ENCODE peak calls at places on chromosome 2, in nine cellular contexts. One of them, this sample, is unnamed.

GRCh38 chr2:227462463-227462951 is 9.4 kb upstream of the AGFG1 start:
- DNase-seq in breast epithelium: no peak
- DNase-seq in Peyer's patch: peak
- DNase-seq in A549: no peak
- DNase-seq in body of pancreas: no peak
- DNase-seq in stomach: no peak
- DNase-seq in endothelial cell of umbilical vein: no peak
- DNase-seq in prostate gland: no peak
- DNase-seq in ovary: no peak
- DNase-seq in this sample: no peak

GRCh38 chr2:109421606-109422005 is 192.2 kb downstream of the SEPTIN10 start:
- DNase-seq in breast epithelium: no peak
- DNase-seq in Peyer's patch: no peak
- DNase-seq in A549: no peak
- DNase-seq in body of pancreas: no peak
- DNase-seq in stomach: no peak
- DNase-seq in endothelial cell of umbilical vein: no peak
- DNase-seq in prostate gland: no peak
- DNase-seq in ovary: no peak
- DNase-seq in this sample: no peak

GRCh38 chr2:26849056-26850001 is 1.4 kb downstream of the DPYSL5 start:
- DNase-seq in breast epithelium: no peak
- DNase-seq in Peyer's patch: no peak
- DNase-seq in A549: no peak
- DNase-seq in body of pancreas: no peak
- DNase-seq in stomach: no peak
- DNase-seq in endothelial cell of umbilical vein: no peak
- DNase-seq in prostate gland: no peak
- DNase-seq in ovary: no peak
- DNase-seq in this sample: no peak

GRCh38 chr2:55133467-55134315 is 83.4 kb upstream of the RTN4 start:
- DNase-seq in breast epithelium: no peak
- DNase-seq in Peyer's patch: peak
- DNase-seq in A549: no peak
- DNase-seq in body of pancreas: no peak
- DNase-seq in stomach: peak
- DNase-seq in endothelial cell of umbilical vein: peak
- DNase-seq in prostate gland: peak
- DNase-seq in ovary: peak
- DNase-seq in this sample: peak

GRCh38 chr2:111032721-111033532 is 87.8 kb upstream of the BCL2L11 start:
- DNase-seq in breast epithelium: no peak
- DNase-seq in Peyer's patch: no peak
- DNase-seq in A549: peak
- DNase-seq in body of pancreas: peak
- DNase-seq in stomach: peak
- DNase-seq in endothelial cell of umbilical vein: no peak
- DNase-seq in prostate gland: no peak
- DNase-seq in ovary: no peak
- DNase-seq in this sample: peak

GRCh38 chr2:84497285-84497684 is 19.0 kb upstream of the DNAH6 start:
- DNase-seq in breast epithelium: no peak
- DNase-seq in Peyer's patch: no peak
- DNase-seq in A549: no peak
- DNase-seq in body of pancreas: no peak
- DNase-seq in stomach: no peak
- DNase-seq in endothelial cell of umbilical vein: no peak
- DNase-seq in prostate gland: no peak
- DNase-seq in ovary: no peak
- DNase-seq in this sample: no peak

GRCh38 chr2:32806857-32807256 is 139.9 kb upstream of the LTBP1 start:
- DNase-seq in breast epithelium: no peak
- DNase-seq in Peyer's patch: no peak
- DNase-seq in A549: no peak
- DNase-seq in body of pancreas: no peak
- DNase-seq in stomach: no peak
- DNase-seq in endothelial cell of umbilical vein: no peak
- DNase-seq in prostate gland: no peak
- DNase-seq in ovary: no peak
- DNase-seq in this sample: no peak

GRCh38 chr2:10257036-10257435 is 45.7 kb upstream of the HPCAL1 start:
- DNase-seq in breast epithelium: peak
- DNase-seq in Peyer's patch: no peak
- DNase-seq in A549: no peak
- DNase-seq in body of pancreas: peak
- DNase-seq in stomach: no peak
- DNase-seq in endothelial cell of umbilical vein: no peak
- DNase-seq in prostate gland: no peak
- DNase-seq in ovary: no peak
- DNase-seq in this sample: no peak

GRCh38 chr2:180040146-180040925 is 33.2 kb upstream of the CWC22 start:
- DNase-seq in breast epithelium: no peak
- DNase-seq in Peyer's patch: no peak
- DNase-seq in A549: no peak
- DNase-seq in body of pancreas: no peak
- DNase-seq in stomach: no peak
- DNase-seq in endothelial cell of umbilical vein: no peak
- DNase-seq in prostate gland: no peak
- DNase-seq in ovary: no peak
- DNase-seq in this sample: no peak

GRCh38 chr2:162317910-162318279 is 589 bp downstream of the IFIH1 start:
- DNase-seq in breast epithelium: no peak
- DNase-seq in Peyer's patch: peak
- DNase-seq in A549: no peak
- DNase-seq in body of pancreas: peak
- DNase-seq in stomach: peak
- DNase-seq in endothelial cell of umbilical vein: peak
- DNase-seq in prostate gland: peak
- DNase-seq in ovary: peak
- DNase-seq in this sample: peak

GRCh38 chr2:15041429-15041837 is 408.9 kb downstream of the LRATD1 start:
- DNase-seq in breast epithelium: no peak
- DNase-seq in Peyer's patch: no peak
- DNase-seq in A549: no peak
- DNase-seq in body of pancreas: no peak
- DNase-seq in stomach: no peak
- DNase-seq in endothelial cell of umbilical vein: no peak
- DNase-seq in prostate gland: no peak
- DNase-seq in ovary: no peak
- DNase-seq in this sample: no peak

GRCh38 chr2:214601852-214602251 is 191.0 kb downstream of the VWC2L start:
- DNase-seq in breast epithelium: no peak
- DNase-seq in Peyer's patch: no peak
- DNase-seq in A549: no peak
- DNase-seq in body of pancreas: no peak
- DNase-seq in stomach: no peak
- DNase-seq in endothelial cell of umbilical vein: no peak
- DNase-seq in prostate gland: no peak
- DNase-seq in ovary: no peak
- DNase-seq in this sample: no peak
- TF ChIP-seq POLR2A in breast epithelium: no peak
- TF ChIP-seq POLR2A in Peyer's patch: no peak
- TF ChIP-seq POLR2A in A549: no peak
- TF ChIP-seq POLR2A in body of pancreas: no peak
- TF ChIP-seq POLR2A in stomach: no peak
- TF ChIP-seq POLR2A in endothelial cell of umbilical vein: no peak
- TF ChIP-seq POLR2A in prostate gland: no peak
- TF ChIP-seq POLR2A in ovary: no peak
- TF ChIP-seq POLR2A in this sample: no peak

DNA sequence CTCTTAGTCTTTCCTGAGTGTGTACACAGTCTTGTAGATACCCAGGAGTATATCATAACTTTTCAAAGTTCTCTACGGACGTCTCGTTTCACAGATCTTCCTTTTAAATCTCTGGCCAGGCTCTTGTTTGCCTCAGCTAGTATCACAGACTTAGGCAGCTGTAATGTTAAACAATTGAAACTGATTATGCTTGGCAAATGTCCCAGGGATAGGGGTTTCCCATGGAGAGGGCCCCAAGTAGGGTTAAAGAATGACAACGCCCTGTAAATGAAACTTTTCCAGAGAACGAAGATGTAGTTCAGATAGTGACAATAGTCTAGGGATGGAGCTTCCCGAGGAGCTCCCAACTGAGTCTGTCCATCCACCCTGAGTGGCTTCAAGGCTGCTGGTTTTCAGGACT is 9.2 kb downstream of the NEURL3 start:
- DNase-seq in breast epithelium: no peak
- DNase-seq in Peyer's patch: no peak
- DNase-seq in A549: no peak
- DNase-seq in body of pancreas: no peak
- DNase-seq in stomach: no peak
- DNase-seq in endothelial cell of umbilical vein: peak
- DNase-seq in prostate gland: no peak
- DNase-seq in ovary: no peak
- DNase-seq in this sample: no peak
- TF ChIP-seq POLR2A in breast epithelium: no peak
- TF ChIP-seq POLR2A in Peyer's patch: no peak
- TF ChIP-seq POLR2A in A549: no peak
- TF ChIP-seq POLR2A in body of pancreas: no peak
- TF ChIP-seq POLR2A in stomach: no peak
- TF ChIP-seq POLR2A in endothelial cell of umbilical vein: no peak
- TF ChIP-seq POLR2A in prostate gland: no peak
- TF ChIP-seq POLR2A in ovary: no peak
- TF ChIP-seq POLR2A in this sample: no peak

DNA sequence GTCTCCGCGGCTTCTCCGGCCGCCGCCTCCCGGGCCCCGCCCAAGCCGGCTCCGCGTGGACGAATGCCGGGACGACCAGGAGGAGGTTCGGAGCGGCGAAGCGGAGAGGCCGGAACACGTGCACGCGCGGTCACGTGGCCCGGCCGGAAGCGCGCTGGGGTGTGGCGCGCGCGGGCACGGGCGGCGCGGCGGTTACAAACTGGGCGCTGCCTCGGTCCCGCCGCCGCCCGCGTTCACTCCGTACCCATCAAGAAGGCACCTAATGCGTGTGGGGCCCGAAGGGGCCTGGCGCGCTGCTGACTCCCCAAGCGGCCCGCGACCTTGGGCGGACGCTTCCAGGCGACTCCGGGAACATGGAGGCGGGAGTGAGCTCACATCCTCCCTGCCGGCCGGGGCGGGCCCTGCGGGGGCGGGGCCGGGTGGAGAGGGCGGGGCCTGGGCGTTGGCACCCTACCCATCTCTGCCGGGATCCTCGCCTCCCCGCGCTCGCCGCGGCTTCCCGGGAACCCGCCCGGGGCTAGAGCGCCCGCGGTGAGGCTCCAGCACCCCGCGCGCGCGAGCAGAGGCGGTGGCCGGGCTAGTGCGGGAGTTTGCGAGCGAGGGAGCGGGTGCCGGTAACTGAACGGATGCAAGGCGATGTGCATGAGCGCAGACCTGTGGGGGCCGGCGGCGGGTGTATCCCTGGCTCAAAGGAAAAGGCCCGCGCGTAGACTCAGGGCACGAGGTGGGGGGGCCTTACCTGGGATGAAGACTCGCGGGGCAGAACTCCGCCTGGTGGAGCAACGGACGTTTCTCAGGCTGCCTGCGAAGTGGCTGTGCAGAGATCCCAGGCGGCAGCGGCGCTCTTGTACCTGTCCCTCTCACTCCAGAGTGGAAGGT is at the start of gene TMEM185B:
- DNase-seq in breast epithelium: peak
- DNase-seq in Peyer's patch: peak
- DNase-seq in A549: peak
- DNase-seq in body of pancreas: peak
- DNase-seq in stomach: peak
- DNase-seq in endothelial cell of umbilical vein: peak
- DNase-seq in prostate gland: peak
- DNase-seq in ovary: peak
- DNase-seq in this sample: peak
- TF ChIP-seq POLR2A in breast epithelium: no peak
- TF ChIP-seq POLR2A in Peyer's patch: peak
- TF ChIP-seq POLR2A in A549: peak
- TF ChIP-seq POLR2A in body of pancreas: peak
- TF ChIP-seq POLR2A in stomach: no peak
- TF ChIP-seq POLR2A in endothelial cell of umbilical vein: peak
- TF ChIP-seq POLR2A in prostate gland: peak
- TF ChIP-seq POLR2A in ovary: no peak
- TF ChIP-seq POLR2A in this sample: peak

GRCh38 chr2:171966268-171966667 is 33.5 kb upstream of the METAP1D start:
- DNase-seq in breast epithelium: no peak
- DNase-seq in Peyer's patch: no peak
- DNase-seq in A549: no peak
- DNase-seq in body of pancreas: no peak
- DNase-seq in stomach: no peak
- DNase-seq in endothelial cell of umbilical vein: no peak
- DNase-seq in prostate gland: no peak
- DNase-seq in ovary: no peak
- DNase-seq in this sample: no peak
- TF ChIP-seq POLR2A in breast epithelium: no peak
- TF ChIP-seq POLR2A in Peyer's patch: no peak
- TF ChIP-seq POLR2A in A549: no peak
- TF ChIP-seq POLR2A in body of pancreas: no peak
- TF ChIP-seq POLR2A in stomach: no peak
- TF ChIP-seq POLR2A in endothelial cell of umbilical vein: no peak
- TF ChIP-seq POLR2A in prostate gland: no peak
- TF ChIP-seq POLR2A in ovary: no peak
- TF ChIP-seq POLR2A in this sample: no peak

DNA sequence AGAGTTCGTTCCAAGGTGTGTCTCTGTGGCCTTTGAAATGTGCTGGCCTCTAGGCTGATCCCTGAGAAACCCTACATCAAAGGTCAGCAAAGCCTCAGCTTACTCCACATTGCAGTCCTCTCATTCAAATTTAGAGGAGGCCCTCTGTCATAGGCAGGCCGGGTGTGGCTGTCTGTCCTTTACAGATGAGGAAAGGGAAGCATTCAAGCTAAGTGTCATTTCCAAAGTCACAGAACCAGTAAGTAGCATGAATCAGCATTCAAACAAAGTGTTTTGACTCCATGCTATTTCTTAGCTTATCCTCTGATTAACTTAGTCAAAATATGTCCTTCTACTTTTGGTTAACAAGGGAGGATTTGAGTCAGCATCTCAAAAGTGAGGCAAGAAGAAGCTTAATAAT is 409.1 kb upstream of the POU3F3 start:
- DNase-seq in breast epithelium: no peak
- DNase-seq in Peyer's patch: no peak
- DNase-seq in A549: no peak
- DNase-seq in body of pancreas: no peak
- DNase-seq in stomach: no peak
- DNase-seq in endothelial cell of umbilical vein: no peak
- DNase-seq in prostate gland: no peak
- DNase-seq in ovary: no peak
- DNase-seq in this sample: no peak
- TF ChIP-seq POLR2A in breast epithelium: no peak
- TF ChIP-seq POLR2A in Peyer's patch: no peak
- TF ChIP-seq POLR2A in A549: no peak
- TF ChIP-seq POLR2A in body of pancreas: no peak
- TF ChIP-seq POLR2A in stomach: no peak
- TF ChIP-seq POLR2A in endothelial cell of umbilical vein: no peak
- TF ChIP-seq POLR2A in prostate gland: no peak
- TF ChIP-seq POLR2A in ovary: no peak
- TF ChIP-seq POLR2A in this sample: no peak

DNA sequence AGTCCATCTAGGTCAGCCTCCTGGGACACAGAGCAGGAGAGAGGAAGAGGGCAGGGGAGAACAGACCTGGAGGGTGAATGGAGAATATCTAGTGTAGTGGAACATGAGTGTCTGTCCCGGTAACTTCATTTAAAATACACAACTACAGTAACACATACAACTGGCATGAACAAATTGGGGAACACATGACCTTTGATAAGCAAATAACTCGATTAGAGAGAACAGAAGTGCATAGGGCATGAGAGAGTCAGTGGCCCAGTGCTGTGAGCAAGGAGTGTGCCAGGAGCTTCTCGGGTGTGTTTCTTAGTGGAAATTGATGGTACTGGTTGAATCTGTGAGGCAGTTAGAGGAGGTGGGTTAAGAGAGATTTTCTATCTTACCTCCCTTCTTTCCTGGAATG is 40.8 kb downstream of the TNP1 start:
- DNase-seq in breast epithelium: no peak
- DNase-seq in Peyer's patch: no peak
- DNase-seq in A549: no peak
- DNase-seq in body of pancreas: no peak
- DNase-seq in stomach: no peak
- DNase-seq in endothelial cell of umbilical vein: no peak
- DNase-seq in prostate gland: no peak
- DNase-seq in ovary: no peak
- DNase-seq in this sample: no peak
- TF ChIP-seq POLR2A in breast epithelium: no peak
- TF ChIP-seq POLR2A in Peyer's patch: no peak
- TF ChIP-seq POLR2A in A549: no peak
- TF ChIP-seq POLR2A in body of pancreas: no peak
- TF ChIP-seq POLR2A in stomach: no peak
- TF ChIP-seq POLR2A in endothelial cell of umbilical vein: no peak
- TF ChIP-seq POLR2A in prostate gland: no peak
- TF ChIP-seq POLR2A in ovary: no peak
- TF ChIP-seq POLR2A in this sample: no peak

This sample was measured in H54.